ENCODE peak calls at places on chromosomes 11 and 22, in eight cellular contexts. O is HCT116, U is H1, G is K562, R is HepG2, X is GM12878, K is SK-N-SH, P is endothelial cell of umbilical vein. I is an unnamed sample.

GRCh38 chr22:38110863-38111852 is 674 bp upstream of the BAIAP2L2 start:
- DNase-seq in O (no peak), U (no peak), G (peak), R (peak), X (no peak), K (no peak), P (no peak), I (no peak)

GRCh38 chr11:35927730-35928129 is 16.1 kb upstream of the LDLRAD3 start:
- DNase-seq in O (no peak), U (no peak), G (no peak), R (peak), X (no peak), K (no peak), P (no peak), I (no peak)

GRCh38 chr11:9716275-9717039 is 52.6 kb downstream of the SWAP70 start:
- DNase-seq in O (no peak), U (no peak), G (peak), R (no peak), X (peak), K (no peak), P (peak), I (no peak)

GRCh38 chr11:674406-674805 is 20.6 kb downstream of the DEAF1 start:
- DNase-seq in O (no peak), U (no peak), G (no peak), R (no peak), X (no peak), K (no peak), P (no peak), I (no peak)

GRCh38 chr11:126039485-126040271 is 23.0 kb downstream of the CDON start:
- DNase-seq in O (no peak), U (no peak), G (no peak), R (no peak), X (no peak), K (no peak), P (no peak), I (no peak)

GRCh38 chr11:72860592-72860991 is 46.4 kb downstream of the ATG16L2 start:
- DNase-seq in O (no peak), U (no peak), G (no peak), R (no peak), X (no peak), K (no peak), P (no peak), I (no peak)

GRCh38 chr11:71281901-71282300 is 29.5 kb upstream of the SHANK2 start:
- DNase-seq in O (no peak), U (no peak), G (no peak), R (no peak), X (no peak), K (no peak), P (no peak), I (no peak)

GRCh38 chr11:133163463-133164419 is 368.6 kb downstream of the OPCML start:
- DNase-seq in O (no peak), U (no peak), G (peak), R (peak), X (peak), K (peak), P (no peak), I (peak)

GRCh38 chr11:121032546-121032945 is 8.6 kb downstream of the TBCEL start:
- DNase-seq in O (no peak), U (no peak), G (no peak), R (peak), X (no peak), K (no peak), P (no peak), I (no peak)

GRCh38 chr11:69654660-69655478 is 13.9 kb downstream of the CCND1 start:
- DNase-seq in O (no peak), U (peak), G (no peak), R (peak), X (no peak), K (no peak), P (no peak), I (no peak)

GRCh38 chr22:49048591-49048990 is 779.1 kb downstream of the BRD1 start:
- DNase-seq in O (no peak), U (no peak), G (no peak), R (no peak), X (no peak), K (no peak), P (no peak), I (no peak)

GRCh38 chr22:36097880-36098279 is 62.7 kb downstream of the APOL3 start:
- DNase-seq in O (no peak), U (no peak), G (no peak), R (no peak), X (no peak), K (no peak), P (no peak), I (no peak)

GRCh38 chr11:124194696-124195418 is 11.7 kb downstream of the OR10D3 start:
- DNase-seq in O (peak), U (peak), G (peak), R (peak), X (peak), K (peak), P (peak), I (no peak)

GRCh38 chr11:95364324-95365295 is 133.6 kb upstream of the SESN3 start:
- DNase-seq in O (no peak), U (no peak), G (no peak), R (peak), X (no peak), K (peak), P (no peak), I (no peak)

GRCh38 chr11:94960488-94960887 is 12.9 kb downstream of the CWC15 start:
- DNase-seq in O (no peak), U (no peak), G (no peak), R (no peak), X (no peak), K (no peak), P (no peak), I (no peak)

GRCh38 chr11:96012086-96012824 is 88.3 kb upstream of the MTMR2 start:
- DNase-seq in O (peak), U (no peak), G (peak), R (peak), X (peak), K (peak), P (peak), I (no peak)

GRCh38 chr11:63840356-63841060 is 1.6 kb downstream of the MARK2 start:
- DNase-seq in O (no peak), U (no peak), G (no peak), R (no peak), X (no peak), K (no peak), P (peak), I (no peak)

GRCh38 chr22:37187552-37187890 is 526 bp downstream of the C1QTNF6 start:
- DNase-seq in O (no peak), U (no peak), G (no peak), R (no peak), X (no peak), K (peak), P (peak), I (no peak)

GRCh38 chr22:44092636-44093220 is 68.6 kb downstream of the PARVB start:
- DNase-seq in O (no peak), U (no peak), G (no peak), R (peak), X (no peak), K (no peak), P (no peak), I (no peak)

GRCh38 chr11:11731311-11732083 is 109.7 kb upstream of the GALNT18 start:
- DNase-seq in O (peak), U (no peak), G (no peak), R (no peak), X (no peak), K (no peak), P (no peak), I (no peak)

GRCh38 chr11:41499429-41499828 is 40.0 kb upstream of the LRRC4C start:
- DNase-seq in O (no peak), U (no peak), G (no peak), R (no peak), X (no peak), K (no peak), P (no peak), I (no peak)

GRCh38 chr11:94934836-94935235 is 38.5 kb downstream of the CWC15 start:
- DNase-seq in O (no peak), U (no peak), G (no peak), R (no peak), X (no peak), K (no peak), P (peak), I (peak)

GRCh38 chr11:14144905-14145304 is 182.4 kb downstream of the SPON1 start:
- DNase-seq in O (no peak), U (no peak), G (no peak), R (no peak), X (no peak), K (no peak), P (no peak), I (no peak)

GRCh38 chr11:132111781-132112380 is 741.5 kb downstream of the NTM start:
- DNase-seq in O (no peak), U (no peak), G (no peak), R (no peak), X (no peak), K (no peak), P (peak), I (no peak)

GRCh38 chr11:116457336-116458007 is 315.3 kb downstream of the BUD13 start:
- DNase-seq in O (no peak), U (no peak), G (no peak), R (no peak), X (no peak), K (no peak), P (no peak), I (no peak)

GRCh38 chr11:92707665-92708064 is 261.8 kb upstream of the MTNR1B start:
- DNase-seq in O (no peak), U (no peak), G (no peak), R (no peak), X (no peak), K (no peak), P (no peak), I (no peak)
- H3K27ac ChIP-seq in O (no peak), U (no peak), G (no peak), R (no peak), X (no peak), K (no peak), P (no peak), I (no peak)

GRCh38 chr11:75430692-75431532 is 2.1 kb downstream of the KLHL35 start:
- DNase-seq in O (no peak), U (no peak), G (no peak), R (no peak), X (no peak), K (peak), P (peak), I (no peak)
- H3K9ac ChIP-seq in O (peak), U (no peak), G (no peak), R (no peak), X (no peak), K (no peak), P (no peak), I (peak)

DNA sequence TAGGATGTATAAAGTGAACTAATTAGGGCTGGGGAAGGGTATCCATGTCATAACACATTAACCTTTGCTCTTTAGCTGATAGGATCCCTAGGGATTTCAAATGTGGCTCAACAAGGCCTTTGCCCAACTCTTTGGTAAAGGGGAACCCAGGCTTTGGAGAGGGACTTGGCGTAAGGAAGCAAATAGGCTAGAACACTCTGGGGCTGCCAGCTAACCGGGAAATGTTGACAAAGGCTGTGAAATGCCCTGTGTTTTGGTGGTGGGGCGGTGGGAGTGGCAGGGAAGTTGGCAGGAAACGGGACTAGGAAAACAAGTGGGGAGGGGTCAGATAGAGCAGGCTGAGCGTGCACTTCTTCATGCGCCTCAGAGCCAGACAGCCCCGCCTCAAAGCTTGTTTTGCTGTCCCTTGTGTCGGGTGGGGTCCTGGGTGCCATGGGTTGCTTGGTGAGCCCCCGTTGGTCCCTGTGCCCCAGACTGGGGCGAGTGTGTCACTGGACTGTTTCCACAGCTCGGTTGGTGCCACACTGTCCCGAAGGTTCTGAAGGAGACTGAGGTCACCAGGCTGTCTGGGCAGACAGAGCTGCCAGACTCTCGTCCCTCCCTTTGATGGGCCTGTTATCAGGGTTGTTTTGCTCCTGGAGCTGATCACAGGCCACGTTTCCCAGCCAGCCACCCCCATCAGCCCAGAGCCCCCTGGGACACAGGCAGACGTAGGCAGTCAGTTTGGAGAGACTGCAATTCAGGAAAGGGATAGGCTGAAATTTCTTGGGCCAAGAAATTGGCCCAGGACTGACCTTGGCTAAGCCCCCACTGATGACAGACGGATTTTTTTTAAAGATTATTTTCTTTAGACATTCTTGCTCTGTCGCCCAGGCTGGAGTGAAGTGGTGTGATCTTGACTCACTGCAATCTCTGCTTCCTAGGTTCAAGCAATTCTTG is 19.6 kb downstream of the KCTD21 start:
- DNase-seq in O (no peak), U (no peak), G (no peak), R (peak), X (no peak), K (peak), P (peak), I (no peak)
- TF ChIP-seq POLR2AphosphoS5 in O (no peak), U (no peak), G (no peak), R (no peak), X (no peak), K (no peak), P (peak), I (no peak)

GRCh38 chr11:130247289-130247688 is 67.4 kb downstream of the ZBTB44 start:
- DNase-seq in O (no peak), U (no peak), G (no peak), R (no peak), X (no peak), K (no peak), P (no peak), I (no peak)

GRCh38 chr11:130244851-130245250 is 69.9 kb downstream of the ZBTB44 start:
- DNase-seq in O (no peak), U (no peak), G (no peak), R (no peak), X (no peak), K (no peak), P (no peak), I (no peak)

GRCh38 chr11:130246719-130247118 is 68.0 kb downstream of the ZBTB44 start:
- DNase-seq in O (no peak), U (no peak), G (no peak), R (no peak), X (no peak), K (no peak), P (no peak), I (no peak)

GRCh38 chr11:130243816-130244215 is 70.9 kb downstream of the ZBTB44 start:
- DNase-seq in O (no peak), U (no peak), G (no peak), R (no peak), X (peak), K (no peak), P (no peak), I (no peak)

DNA sequence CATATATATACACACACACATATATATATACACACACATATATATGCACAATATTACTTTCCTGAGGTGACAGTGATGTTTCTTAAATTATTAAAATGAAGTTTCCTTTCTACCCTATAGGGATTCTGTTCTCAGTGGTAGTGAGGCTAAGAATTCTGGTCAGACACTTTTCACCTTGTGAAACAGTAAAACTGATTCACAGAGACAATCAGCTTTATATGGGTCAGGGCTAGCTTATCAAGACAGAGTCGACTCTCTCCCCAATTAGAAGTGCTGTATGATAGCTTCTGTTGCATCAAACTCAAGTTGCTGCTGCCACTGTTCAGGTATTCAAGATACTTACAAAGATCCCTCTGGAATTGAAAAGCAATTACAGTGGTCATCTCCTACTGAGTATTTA is 68.4 kb downstream of the ZBTB44 start:
- DNase-seq in O (no peak), U (no peak), G (no peak), R (no peak), X (no peak), K (no peak), P (no peak), I (no peak)
- H3K27ac ChIP-seq in O (no peak), U (no peak), G (no peak), R (no peak), X (no peak), K (no peak), P (no peak), I (no peak)

GRCh38 chr22:17775781-17776470 is 1.7 kb upstream of the BID start:
- DNase-seq in O (no peak), U (no peak), G (no peak), R (no peak), X (no peak), K (no peak), P (no peak), I (no peak)

GRCh38 chr22:17773606-17774205 is 563 bp downstream of the BID start:
- DNase-seq in O (no peak), U (peak), G (peak), R (peak), X (no peak), K (peak), P (peak), I (no peak)

GRCh38 chr22:17772963-17773605 is 1.2 kb downstream of the BID start:
- DNase-seq in O (no peak), U (no peak), G (no peak), R (no peak), X (no peak), K (no peak), P (no peak), I (no peak)

GRCh38 chr22:17774206-17774927 is at the start of gene BID:
- DNase-seq in O (no peak), U (no peak), G (peak), R (no peak), X (no peak), K (peak), P (peak), I (no peak)

GRCh38 chr22:17774928-17775675 is 833 bp upstream of the BID start:
- DNase-seq in O (no peak), U (no peak), G (no peak), R (no peak), X (no peak), K (no peak), P (no peak), I (no peak)
- H3K9ac ChIP-seq in O (peak), U (no peak), G (peak), R (peak), X (no peak), K (peak), P (peak), I (peak)

GRCh38 chr11:104323841-104324240 is 159.9 kb upstream of the PDGFD start:
- DNase-seq in O (no peak), U (no peak), G (no peak), R (no peak), X (no peak), K (no peak), P (no peak), I (no peak)
- TF ChIP-seq POLR2AphosphoS5 in O (no peak), U (no peak), G (no peak), R (no peak), X (no peak), K (no peak), P (no peak), I (no peak)

GRCh38 chr11:103624708-103625623 is 411.5 kb upstream of the DDI1 start:
- DNase-seq in O (no peak), U (no peak), G (no peak), R (no peak), X (no peak), K (peak), P (peak), I (no peak)
- H3K27ac ChIP-seq in O (no peak), U (no peak), G (no peak), R (no peak), X (no peak), K (peak), P (peak), I (no peak)

I was measured in SK-N-MC.